ENCODE peak calls at places on chromosomes 3 and 15, in five cellular contexts. S is Karpas-422; I is MM.1S; M is CD4-positive, CD25-positive, alpha-beta regulatory T cell; W is heart right ventricle. D is an unnamed sample. For H3K27me3, the result is how much of the 10 kb centered on the place peaks cover.

GRCh38 chr3:181880339-181880738 is 168.6 kb downstream of the SOX2 start:
- DNase-seq in S (no peak), I (no peak), M (no peak), W (no peak), D (no peak)

GRCh38 chr3:5389057-5389456 is 201.6 kb downstream of the EDEM1 start:
- DNase-seq in S (no peak), I (no peak), M (no peak), W (no peak), D (no peak)

GRCh38 chr3:156750191-156750873 is 75.8 kb upstream of the LEKR1 start:
- DNase-seq in S (no peak), I (no peak), M (no peak), W (no peak), D (no peak)

GRCh38 chr15:64163662-64164362 is 990 bp upstream of the PPIB start:
- DNase-seq in S (peak), I (no peak), M (no peak), W (no peak), D (no peak)

GRCh38 chr3:94226058-94226457 is 163.2 kb downstream of the NSUN3 start:
- DNase-seq in S (no peak), I (no peak), M (no peak), W (no peak), D (no peak)

GRCh38 chr3:46667061-46667621 is 26.3 kb downstream of the ALS2CL start:
- DNase-seq in S (no peak), I (no peak), M (no peak), W (no peak), D (no peak)

GRCh38 chr3:185552358-185552877 is at the start of gene LIPH:
- DNase-seq in S (no peak), I (no peak), M (no peak), W (no peak), D (no peak)

GRCh38 chr15:65055201-65055870 is 10.1 kb downstream of the SLC51B start:
- DNase-seq in S (no peak), I (no peak), M (no peak), W (peak), D (no peak)

DNA sequence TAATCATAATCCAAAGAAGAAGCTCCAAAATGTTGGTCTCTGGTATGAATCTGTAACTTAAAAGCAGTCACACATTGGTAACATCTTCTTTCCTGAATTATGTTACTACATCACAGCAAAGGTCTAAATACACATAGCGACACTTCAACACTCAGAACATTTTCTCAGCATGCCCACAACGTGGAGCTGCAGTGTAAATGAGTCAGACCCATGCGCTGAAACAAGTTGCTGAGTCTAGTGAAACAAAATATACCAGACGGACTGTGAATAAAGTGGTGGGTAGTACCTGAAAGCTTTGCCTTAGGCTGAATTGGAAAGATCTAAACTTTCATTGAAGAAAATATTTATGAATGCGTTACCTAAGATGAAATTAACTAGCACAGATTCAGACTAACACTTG is 33.2 kb upstream of the GOLGA8B start:
- DNase-seq in S (no peak), I (no peak), M (no peak), W (no peak), D (no peak)
- H3K27me3 ChIP-seq in S (under half), I (under half), M (under half), W (under half), D (under half)

GRCh38 chr15:76347507-76348055 is 11.0 kb downstream of the ISL2 start:
- DNase-seq in S (no peak), I (no peak), M (no peak), W (no peak), D (no peak)
- H3K27me3 ChIP-seq in S (under half), I (under half), M (under half), W (half or more), D (half or more)

GRCh38 chr15:89408512-89409183 is 74.0 kb upstream of the POLG start:
- DNase-seq in S (no peak), I (no peak), M (no peak), W (no peak), D (no peak)
- H3K27me3 ChIP-seq in S (under half), I (under half), M (half or more), W (half or more), D (half or more)

DNA sequence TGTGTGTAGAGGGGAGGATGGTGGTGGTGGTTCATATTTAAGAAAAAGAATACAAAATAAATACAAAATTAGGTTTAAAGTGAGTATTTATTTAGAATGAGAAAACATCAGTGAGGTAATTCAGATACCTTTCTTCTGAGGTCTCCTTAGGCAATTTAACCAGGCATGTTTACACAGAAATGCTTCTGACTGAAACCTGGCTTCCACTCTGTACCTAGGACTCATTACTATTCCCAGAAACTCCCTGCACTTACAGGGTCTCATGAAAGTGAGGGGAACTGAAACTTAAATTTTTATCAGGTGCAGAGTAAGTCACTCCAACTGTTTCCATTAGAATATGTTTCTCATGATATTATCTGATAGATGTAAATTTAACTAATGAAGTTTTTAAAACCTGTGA is 10.3 kb upstream of the DIPK2A start:
- DNase-seq in S (no peak), I (no peak), M (no peak), W (no peak), D (no peak)
- H3K27me3 ChIP-seq in S (under half), I (under half), M (under half), W (under half), D (under half)

GRCh38 chr15:45121706-45122417 is 7.7 kb downstream of the DUOXA2 start:
- DNase-seq in S (no peak), I (no peak), M (no peak), W (no peak), D (no peak)

GRCh38 chr15:45121020-45121419 is 6.9 kb downstream of the DUOXA2 start:
- DNase-seq in S (no peak), I (no peak), M (no peak), W (no peak), D (no peak)

GRCh38 chr15:45120081-45120972 is 6.2 kb downstream of the DUOXA2 start:
- DNase-seq in S (no peak), I (no peak), M (no peak), W (no peak), D (no peak)

GRCh38 chr15:45122719-45123118 is 7.0 kb downstream of the DUOXA1 start:
- DNase-seq in S (no peak), I (no peak), M (no peak), W (no peak), D (no peak)

GRCh38 chr15:45123397-45123796 is 6.3 kb downstream of the DUOXA1 start:
- DNase-seq in S (no peak), I (no peak), M (no peak), W (no peak), D (no peak)
- H3K27me3 ChIP-seq in S (under half), I (under half), M (under half), W (under half), D (under half)

GRCh38 chr15:69096197-69096596 is 64.2 kb upstream of the GLCE start:
- DNase-seq in S (no peak), I (no peak), M (no peak), W (no peak), D (no peak)

GRCh38 chr15:69093127-69093526 is 67.3 kb upstream of the GLCE start:
- DNase-seq in S (no peak), I (no peak), M (no peak), W (no peak), D (no peak)

GRCh38 chr15:69095280-69095679 is 65.2 kb upstream of the GLCE start:
- DNase-seq in S (no peak), I (no peak), M (no peak), W (no peak), D (no peak)

GRCh38 chr15:69093614-69094013 is 66.8 kb upstream of the GLCE start:
- DNase-seq in S (no peak), I (no peak), M (no peak), W (no peak), D (no peak)

GRCh38 chr15:69094124-69095030 is 66.1 kb upstream of the GLCE start:
- DNase-seq in S (no peak), I (no peak), M (no peak), W (no peak), D (no peak)
- H3K27me3 ChIP-seq in S (under half), I (under half), M (under half), W (under half), D (under half)

GRCh38 chr3:62371032-62371734 is 2.2 kb downstream of the FEZF2 start:
- DNase-seq in S (no peak), I (no peak), M (no peak), W (no peak), D (no peak)

GRCh38 chr3:62370112-62371031 is 3.0 kb downstream of the FEZF2 start:
- DNase-seq in S (no peak), I (no peak), M (no peak), W (no peak), D (no peak)

GRCh38 chr3:62372621-62373041 is 719 bp downstream of the FEZF2 start:
- DNase-seq in S (no peak), I (no peak), M (no peak), W (no peak), D (no peak)

GRCh38 chr3:62373215-62373614 is at the start of gene FEZF2:
- DNase-seq in S (no peak), I (no peak), M (no peak), W (no peak), D (no peak)

GRCh38 chr3:62371735-62372591 is 1.4 kb downstream of the FEZF2 start:
- DNase-seq in S (no peak), I (no peak), M (no peak), W (no peak), D (no peak)
- H3K27me3 ChIP-seq in S (under half), I (under half), M (under half), W (half or more), D (under half)

DNA sequence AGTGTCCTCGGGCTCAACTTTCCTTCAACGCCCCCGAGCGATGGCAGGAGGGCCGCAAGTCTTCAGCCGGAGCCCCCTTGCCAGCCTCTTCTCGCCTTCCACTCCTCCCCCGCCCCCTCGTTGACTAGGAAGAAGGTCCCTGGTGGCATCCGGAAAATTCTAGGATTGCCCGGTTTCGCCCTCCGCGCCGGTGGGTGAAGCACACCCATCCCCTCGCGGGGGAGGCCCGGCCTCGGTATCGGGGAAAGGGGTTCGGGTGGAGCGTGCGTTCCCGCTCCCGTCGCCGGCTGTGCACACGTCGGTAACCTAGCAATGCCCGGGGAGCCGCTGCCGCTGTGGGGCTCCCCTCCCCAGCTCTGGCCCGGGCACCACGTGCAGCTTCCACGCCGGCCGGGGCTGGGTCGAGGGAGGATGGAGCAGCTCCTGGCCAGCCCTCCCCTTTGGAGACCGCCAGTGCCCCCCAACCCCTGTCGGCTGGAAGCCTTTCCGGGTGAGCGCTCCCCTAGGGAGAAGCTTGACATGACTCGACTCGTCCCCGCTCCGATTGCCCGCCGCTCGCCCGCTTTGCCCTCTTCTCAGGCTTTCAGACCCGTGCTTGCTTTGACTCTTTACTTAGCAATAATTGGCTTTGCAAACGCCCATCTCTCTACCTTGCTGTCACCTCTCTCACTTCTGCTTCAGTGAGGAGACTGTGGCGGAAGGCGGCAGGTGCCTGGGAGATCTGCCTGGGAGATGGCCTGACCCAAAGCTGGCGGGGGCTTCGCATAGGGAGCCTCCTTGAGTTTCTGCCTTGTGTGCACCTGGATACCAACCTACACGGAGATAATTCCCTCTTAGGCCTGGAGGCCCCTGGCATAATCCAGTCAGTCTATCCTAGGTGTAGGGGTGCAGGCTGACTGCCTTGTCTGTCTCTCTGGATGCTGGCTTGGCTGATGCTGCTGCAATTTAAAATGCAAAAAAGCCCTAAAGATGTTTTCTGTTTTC is 1.4 kb downstream of the CACNA1D start:
- DNase-seq in S (no peak), I (no peak), M (no peak), W (peak), D (no peak)
- H3K27me3 ChIP-seq in S (under half), I (under half), M (under half), W (under half), D (under half)